ENCODE peak calls at places on chromosomes 16 and 17, in eight cellular contexts. I, Z, U, R, P, A, H and D are unnamed samples.
A peak's percentile ranks its signal among the peaks of the same experiment; 100 is the strongest.

GRCh38 chr16:81035975-81036750 is 521 bp downstream of the ATMIN start:
- DNase-seq in I (peak; percentile 65), Z (peak; percentile 42), U (peak; percentile 19), R (peak; percentile 23), P (peak; percentile 23), A (peak; percentile 80), H (peak; percentile 11), D (peak; percentile 40)

GRCh38 chr16:89248196-89249005 is 30.9 kb downstream of the ZNF778 start:
- DNase-seq in I (no peak), Z (no peak), U (no peak), R (no peak), P (no peak), A (peak; percentile 40), H (no peak), D (no peak)

GRCh38 chr16:17364319-17365210 is 106.2 kb downstream of the XYLT1 start:
- DNase-seq in I (no peak), Z (no peak), U (peak; percentile 99), R (peak; percentile 87), P (no peak), A (peak; percentile 25), H (peak; percentile 94), D (peak; percentile 73)

GRCh38 chr17:77644981-77645380 is 313.5 kb upstream of the TNRC6C start:
- DNase-seq in I (no peak), Z (no peak), U (no peak), R (no peak), P (no peak), A (no peak), H (no peak), D (no peak)

GRCh38 chr17:44045493-44045892 is 21.0 kb downstream of the LSM12 start:
- DNase-seq in I (no peak), Z (no peak), U (no peak), R (no peak), P (no peak), A (no peak), H (no peak), D (no peak)

GRCh38 chr17:70172921-70173320 is 3.6 kb downstream of the KCNJ2 start:
- DNase-seq in I (no peak), Z (no peak), U (no peak), R (peak; percentile 1), P (no peak), A (no peak), H (no peak), D (no peak)

GRCh38 chr17:10292057-10292931 is 80.5 kb downstream of the MYH13 start:
- DNase-seq in I (no peak), Z (peak; percentile 28), U (peak; percentile 81), R (peak; percentile 84), P (no peak), A (no peak), H (peak; percentile 26), D (peak; percentile 44)

GRCh38 chr16:68444058-68444657 is 4.2 kb downstream of the SMPD3 start:
- DNase-seq in I (no peak), Z (no peak), U (peak; percentile 33), R (peak; percentile 40), P (no peak), A (no peak), H (peak; percentile 21), D (peak; percentile 53)

GRCh38 chr16:14308357-14308723 is 237.2 kb downstream of the MRTFB start:
- DNase-seq in I (no peak), Z (no peak), U (no peak), R (no peak), P (no peak), A (no peak), H (no peak), D (no peak)

GRCh38 chr16:14307623-14308356 is 236.7 kb downstream of the MRTFB start:
- DNase-seq in I (no peak), Z (no peak), U (peak; percentile 71), R (no peak), P (peak; percentile 58), A (peak; percentile 52), H (no peak), D (peak; percentile 13)

GRCh38 chr16:14309906-14310305 is 238.8 kb downstream of the MRTFB start:
- DNase-seq in I (no peak), Z (no peak), U (peak; percentile 76), R (peak; percentile 34), P (no peak), A (no peak), H (peak; percentile 79), D (peak; percentile 50)

GRCh38 chr16:14310519-14310991 is 239.4 kb downstream of the MRTFB start:
- DNase-seq in I (no peak), Z (no peak), U (peak; percentile 55), R (peak; percentile 41), P (no peak), A (peak; percentile 44), H (peak; percentile 50), D (peak; percentile 71)

DNA sequence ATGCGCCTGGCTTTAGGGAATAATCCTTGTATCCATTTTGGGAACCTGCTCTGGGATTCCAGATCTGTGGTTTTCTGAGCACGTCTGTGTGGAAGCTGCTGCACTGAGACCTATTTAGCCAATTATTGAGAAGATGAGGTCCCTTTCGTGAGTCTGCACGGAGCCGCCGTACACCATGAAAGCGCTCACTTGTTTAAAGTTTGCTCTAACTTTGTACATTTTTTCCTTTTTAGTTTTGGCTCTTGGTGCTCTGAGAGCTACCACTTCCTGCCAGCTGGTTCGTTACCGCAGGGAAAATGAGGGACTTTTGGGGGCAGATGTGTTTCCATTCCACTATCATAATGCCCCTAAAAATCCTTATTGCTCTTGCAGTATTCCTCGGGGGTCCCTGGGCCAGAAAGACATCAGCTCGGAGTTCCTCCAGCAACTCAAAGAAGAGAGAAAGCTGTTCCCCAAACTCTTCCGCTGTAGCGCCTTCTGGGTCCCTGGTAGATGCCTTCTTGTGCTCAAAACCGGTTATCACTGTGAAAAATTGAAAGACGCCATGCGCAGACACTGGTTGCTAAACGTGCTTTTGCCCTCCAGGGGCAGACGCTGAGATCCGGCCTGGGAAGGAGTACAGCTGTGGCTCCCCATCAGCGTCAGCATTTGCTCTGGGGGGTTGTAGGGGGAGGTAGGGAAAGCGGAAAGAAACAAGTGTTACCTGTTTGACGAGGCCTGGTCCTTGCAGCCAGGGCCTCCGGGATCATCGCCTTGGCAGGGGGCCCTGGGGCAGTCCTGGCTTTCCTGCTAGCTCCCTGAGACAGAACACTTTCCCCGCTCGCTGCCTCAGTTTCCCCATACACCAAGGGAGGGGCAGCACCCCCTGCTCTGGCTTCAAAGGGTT is 238.1 kb downstream of the MRTFB start:
- DNase-seq in I (no peak), Z (no peak), U (no peak), R (no peak), P (no peak), A (no peak), H (peak; percentile 39), D (peak; percentile 23)
- H3K4me3 ChIP-seq in I (no peak overlapping the region), Z (no peak overlapping the region), U (no peak overlapping the region), R (no peak overlapping the region), P (peak overlapping the region; percentile 21), A (no peak overlapping the region), H (no peak overlapping the region), D (no peak overlapping the region)

GRCh38 chr16:5034167-5034523 is 410 bp upstream of the NAGPA start:
- DNase-seq in I (no peak), Z (no peak), U (no peak), R (no peak), P (no peak), A (no peak), H (no peak), D (no peak)
- TF ChIP-seq CTCF in I (no peak), Z (no peak), U (no peak), R (no peak), P (no peak), A (no peak), H (no peak), D (no peak)

DNA sequence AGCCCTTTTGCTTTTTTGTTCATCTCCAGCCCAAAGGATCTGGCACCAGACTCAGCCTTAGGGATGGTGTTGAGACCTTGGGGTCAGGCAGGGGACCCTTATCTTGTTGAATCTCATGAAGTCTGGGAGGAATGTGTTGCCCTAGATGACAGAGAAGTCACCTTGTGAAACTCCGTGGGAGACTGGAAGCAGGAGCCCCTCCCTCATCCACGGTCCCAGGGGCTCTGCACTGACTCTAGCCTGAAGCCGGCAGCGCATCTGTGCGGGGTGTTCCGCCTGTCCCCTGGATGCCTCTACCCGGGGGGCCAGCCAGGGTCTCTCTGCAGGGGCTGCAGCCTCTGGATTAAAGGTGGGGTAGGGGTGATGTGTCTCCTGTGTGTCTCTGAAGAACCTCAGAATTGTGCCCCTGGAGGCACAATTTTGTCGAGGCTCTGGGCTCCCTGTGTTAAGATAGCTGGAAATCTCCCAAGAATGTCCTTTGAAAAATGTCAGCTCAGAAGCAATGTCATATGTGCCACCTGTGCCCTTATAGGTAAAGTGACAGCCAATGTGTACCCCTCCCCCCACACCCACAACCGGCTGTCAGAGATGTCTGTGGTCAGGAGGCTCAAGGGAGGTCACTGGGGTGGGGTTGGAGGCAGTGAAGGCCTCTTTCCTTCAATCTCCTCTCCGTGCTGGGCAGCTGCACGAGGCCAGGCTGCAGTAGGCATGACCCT is 32.1 kb upstream of the CDC42EP4 start:
- DNase-seq in I (no peak), Z (no peak), U (no peak), R (no peak), P (no peak), A (peak; percentile 80), H (no peak), D (no peak)
- H3K4me3 ChIP-seq in I (no peak overlapping the region), Z (peak overlapping the region; percentile 7), U (no peak overlapping the region), R (no peak overlapping the region), P (peak overlapping the region; percentile 27), A (no peak overlapping the region), H (no peak overlapping the region), D (no peak overlapping the region)

GRCh38 chr16:734981-735881 is 5.6 kb downstream of the CIAO3 start:
- DNase-seq in I (no peak), Z (no peak), U (no peak), R (no peak), P (no peak), A (no peak), H (no peak), D (no peak)

GRCh38 chr16:732936-733335 is 6.0 kb downstream of the HAGHL start:
- DNase-seq in I (no peak), Z (no peak), U (no peak), R (no peak), P (no peak), A (no peak), H (peak; percentile 21), D (no peak)

GRCh38 chr16:732332-732731 is 5.4 kb downstream of the HAGHL start:
- DNase-seq in I (no peak), Z (no peak), U (no peak), R (no peak), P (no peak), A (no peak), H (no peak), D (no peak)

GRCh38 chr16:734208-734980 is 6.4 kb downstream of the CIAO3 start:
- DNase-seq in I (no peak), Z (no peak), U (no peak), R (no peak), P (no peak), A (no peak), H (no peak), D (no peak)

DNA sequence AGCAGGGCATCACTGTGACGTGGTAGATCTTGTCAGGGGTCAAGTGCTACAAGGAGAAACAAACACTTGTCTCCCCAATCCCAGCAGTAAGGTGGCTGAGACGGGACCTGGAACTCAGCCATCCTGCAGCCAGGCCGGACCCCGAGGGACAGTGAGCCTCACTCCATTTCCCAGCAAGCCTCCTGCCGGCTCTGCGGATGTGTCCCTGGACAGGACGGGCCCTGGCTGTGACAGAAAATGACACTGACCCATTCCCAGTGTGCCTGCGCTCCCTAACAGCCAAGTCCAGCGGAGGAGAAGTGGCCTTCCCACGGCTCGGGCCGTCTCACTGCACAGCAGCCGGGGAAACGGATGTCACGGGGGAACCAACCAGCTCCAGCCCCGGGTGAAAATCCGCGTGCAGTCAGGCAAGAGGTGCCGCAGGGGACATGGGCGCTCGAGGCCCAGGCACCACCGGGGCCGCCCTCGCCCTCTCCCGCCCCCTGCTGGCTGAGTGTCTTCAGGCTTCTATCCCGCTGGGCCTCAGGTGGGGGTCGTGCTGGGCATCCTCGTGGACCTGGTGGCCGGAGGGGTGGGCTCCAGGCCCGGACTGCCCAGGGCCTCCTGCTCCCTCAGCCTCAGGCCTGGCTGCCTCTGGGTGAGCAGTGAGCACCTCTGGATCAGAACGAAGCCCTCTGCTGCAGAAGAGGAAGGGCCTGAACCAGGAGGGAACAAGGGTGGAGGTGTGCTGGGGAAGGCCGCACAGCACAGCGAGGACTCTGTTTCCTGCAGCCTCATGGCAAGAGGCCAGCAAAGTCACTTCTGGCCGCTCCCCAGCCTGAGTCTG is 6.7 kb downstream of the HAGHL start:
- DNase-seq in I (no peak), Z (no peak), U (no peak), R (no peak), P (no peak), A (peak; percentile 87), H (no peak), D (no peak)
- TF ChIP-seq CTCF in I (peak; percentile 37), Z (no peak), U (no peak), R (peak; percentile 53), P (no peak), A (peak; percentile 60), H (peak; percentile 20), D (peak; percentile 46)